ENCODE peak calls at places on chromosomes 1 and 21, in seven cellular contexts. G, U, T, V, P, S and Q are unnamed samples.

GRCh38 chr21:40011371-40011770 is 144.1 kb downstream of the PCP4 start:
- DNase-seq in G (no peak), U (no peak), T (no peak), V (no peak), P (peak), S (no peak), Q (no peak)

GRCh38 chr1:21082078-21082477 is 94.6 kb downstream of the EIF4G3 start:
- DNase-seq in G (no peak), U (no peak), T (no peak), V (no peak), P (no peak), S (no peak), Q (no peak)

GRCh38 chr1:4375812-4376211 is 278.6 kb upstream of the AJAP1 start:
- DNase-seq in G (no peak), U (no peak), T (no peak), V (no peak), P (no peak), S (no peak), Q (no peak)

GRCh38 chr1:224377676-224378006 is 21.0 kb downstream of the CNIH4 start:
- DNase-seq in G (peak), U (no peak), T (no peak), V (no peak), P (peak), S (no peak), Q (peak)

GRCh38 chr1:180888870-180889269 is 23.8 kb upstream of the KIAA1614 start:
- DNase-seq in G (no peak), U (no peak), T (no peak), V (peak), P (no peak), S (no peak), Q (no peak)

GRCh38 chr1:112687785-112688496 is 13.5 kb downstream of the MOV10 start:
- DNase-seq in G (no peak), U (no peak), T (peak), V (no peak), P (no peak), S (no peak), Q (no peak)

GRCh38 chr1:4086921-4087320 is 186.8 kb upstream of the C1orf174 start:
- DNase-seq in G (no peak), U (no peak), T (no peak), V (peak), P (no peak), S (no peak), Q (no peak)

GRCh38 chr21:39055167-39055767 is 128.0 kb downstream of the PSMG1 start:
- DNase-seq in G (no peak), U (no peak), T (no peak), V (no peak), P (no peak), S (no peak), Q (peak)

GRCh38 chr1:165954940-165955339 is 127.5 kb downstream of the UCK2 start:
- DNase-seq in G (no peak), U (no peak), T (no peak), V (no peak), P (no peak), S (no peak), Q (peak)

GRCh38 chr1:218943371-218943770 is 230.3 kb upstream of the LYPLAL1 start:
- DNase-seq in G (no peak), U (no peak), T (no peak), V (no peak), P (no peak), S (no peak), Q (no peak)

GRCh38 chr1:218942421-218942820 is 231.3 kb upstream of the LYPLAL1 start:
- DNase-seq in G (no peak), U (no peak), T (no peak), V (no peak), P (no peak), S (no peak), Q (peak)

GRCh38 chr1:218946147-218946546 is 227.5 kb upstream of the LYPLAL1 start:
- DNase-seq in G (peak), U (no peak), T (no peak), V (no peak), P (peak), S (no peak), Q (no peak)

GRCh38 chr1:218948446-218948845 is 225.2 kb upstream of the LYPLAL1 start:
- DNase-seq in G (no peak), U (no peak), T (no peak), V (no peak), P (no peak), S (no peak), Q (no peak)

GRCh38 chr1:218945050-218945449 is 228.6 kb upstream of the LYPLAL1 start:
- DNase-seq in G (peak), U (no peak), T (no peak), V (no peak), P (no peak), S (no peak), Q (peak)
- H3K4me3 ChIP-seq in G (no peak), U (no peak), T (no peak), V (no peak), P (no peak), S (no peak), Q (no peak)

DNA sequence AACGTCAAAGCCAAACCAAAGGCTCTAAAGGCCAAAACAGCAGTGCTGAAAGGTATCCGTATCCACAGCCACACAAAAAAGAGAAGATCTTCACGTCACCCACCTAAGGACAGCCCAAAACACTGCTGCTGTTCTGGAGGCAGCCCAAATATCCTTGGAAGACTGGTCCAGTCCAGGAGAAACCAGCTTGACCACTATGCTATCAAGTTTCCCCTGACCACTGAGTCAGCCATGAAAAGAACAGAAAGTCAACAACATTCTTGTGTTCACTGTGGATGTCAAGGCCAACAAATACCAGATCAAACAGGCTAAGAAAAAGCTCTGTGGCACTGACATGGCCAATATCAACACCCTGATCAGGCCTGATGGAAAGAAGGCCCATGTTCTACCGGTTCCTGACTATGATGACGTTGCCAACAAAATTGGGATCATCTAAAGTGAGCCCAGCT is 32.1 kb downstream of the ARID4B start:
- DNase-seq in G (peak), U (no peak), T (no peak), V (no peak), P (peak), S (peak), Q (no peak)
- TF ChIP-seq EZH2phosphoT487 in G (no peak), U (no peak), T (no peak), V (no peak), P (no peak), S (no peak), Q (no peak)

DNA sequence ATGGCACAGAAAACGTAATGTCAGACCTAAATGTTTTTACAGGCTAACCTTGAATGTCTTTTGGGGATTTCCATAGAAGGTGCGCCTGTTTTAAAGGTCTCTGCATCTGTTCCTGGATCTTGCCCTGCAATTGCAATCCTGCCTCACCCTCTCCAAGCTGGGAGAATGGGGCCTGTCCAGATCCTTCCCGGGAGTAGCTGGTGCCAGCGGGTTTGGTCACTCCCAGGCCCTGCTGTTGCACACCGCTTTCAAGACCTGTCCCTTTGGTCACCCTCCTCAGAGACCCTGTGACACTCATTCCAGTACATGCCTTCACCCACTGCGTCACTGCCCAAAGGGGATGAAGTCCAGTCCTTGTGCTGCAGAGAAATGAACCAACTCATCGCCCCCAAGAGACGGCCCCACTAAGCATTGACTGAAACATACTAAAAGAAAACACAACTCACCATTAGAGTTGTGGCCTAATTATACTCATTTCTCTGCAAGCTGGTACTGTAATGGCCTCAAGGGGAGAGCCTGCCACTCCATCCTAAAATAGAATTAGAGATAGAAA is 1.9 kb upstream of the IRF2BP2 start:
- DNase-seq in G (no peak), U (peak), T (no peak), V (peak), P (peak), S (no peak), Q (no peak)
- H3K4me3 ChIP-seq in G (peak), U (peak), T (peak), V (peak), P (no peak), S (peak), Q (peak)

GRCh38 chr1:235892080-235892670 is 25.5 kb upstream of the LYST start:
- DNase-seq in G (no peak), U (no peak), T (no peak), V (no peak), P (no peak), S (no peak), Q (no peak)
- TF ChIP-seq EZH2phosphoT487 in G (no peak), U (no peak), T (no peak), V (no peak), P (no peak), S (no peak), Q (no peak)